ENCODE peak calls at places on chromosomes 7 and 10, in ten cellular contexts. X, R, B, D, U, Z, O, L, I and M are unnamed samples. For H3K9me3, the result is how much of the 10 kb centered on the place peaks cover.

GRCh38 chr10:369441-370221 is 234.4 kb downstream of the ZMYND11 start:
- DNase-seq in X (no peak), R (no peak), B (no peak), D (no peak), U (peak), Z (no peak), O (no peak), L (no peak), I (no peak), M (no peak)

GRCh38 chr10:85934586-85934985 is 432.0 kb downstream of the GRID1 start:
- DNase-seq in X (no peak), R (no peak), B (no peak), D (no peak), U (no peak), Z (no peak), O (no peak), L (no peak), I (no peak), M (no peak)

GRCh38 chr7:47377741-47378140 is 204.2 kb downstream of the TNS3 start:
- DNase-seq in X (no peak), R (no peak), B (no peak), D (no peak), U (no peak), Z (no peak), O (no peak), L (no peak), I (no peak), M (no peak)

GRCh38 chr10:64648915-64649314 is 1127.7 kb downstream of the REEP3 start:
- DNase-seq in X (no peak), R (peak), B (no peak), D (peak), U (no peak), Z (no peak), O (no peak), L (no peak), I (no peak), M (no peak)

GRCh38 chr7:30459591-30460245 is 18.9 kb downstream of the NOD1 start:
- DNase-seq in X (no peak), R (no peak), B (no peak), D (peak), U (peak), Z (no peak), O (no peak), L (no peak), I (no peak), M (no peak)

GRCh38 chr10:11255796-11256444 is 238.2 kb downstream of the CELF2 start:
- DNase-seq in X (no peak), R (no peak), B (no peak), D (no peak), U (no peak), Z (no peak), O (no peak), L (no peak), I (no peak), M (no peak)

GRCh38 chr10:123395906-123396305 is 241.7 kb downstream of the BUB3 start:
- DNase-seq in X (no peak), R (no peak), B (no peak), D (no peak), U (no peak), Z (no peak), O (no peak), L (no peak), I (no peak), M (no peak)

GRCh38 chr10:70780772-70781171 is 4.4 kb downstream of the TBATA start:
- DNase-seq in X (no peak), R (no peak), B (no peak), D (no peak), U (no peak), Z (no peak), O (no peak), L (no peak), I (no peak), M (no peak)

GRCh38 chr7:5351508-5352265 is 68.9 kb downstream of the SLC29A4 start:
- DNase-seq in X (no peak), R (peak), B (no peak), D (no peak), U (no peak), Z (no peak), O (no peak), L (no peak), I (no peak), M (no peak)

GRCh38 chr10:64430690-64431323 is 909.6 kb downstream of the REEP3 start:
- DNase-seq in X (no peak), R (peak), B (no peak), D (peak), U (peak), Z (peak), O (no peak), L (no peak), I (peak), M (no peak)

GRCh38 chr7:2729893-2730716 is 42.1 kb downstream of the AMZ1 start:
- DNase-seq in X (peak), R (no peak), B (no peak), D (no peak), U (no peak), Z (no peak), O (no peak), L (no peak), I (no peak), M (no peak)

GRCh38 chr7:105677395-105677701 is 96.1 kb upstream of the EFCAB10 start:
- DNase-seq in X (no peak), R (no peak), B (no peak), D (no peak), U (no peak), Z (no peak), O (no peak), L (no peak), I (no peak), M (no peak)

GRCh38 chr7:24566274-24566673 is 7.0 kb upstream of the PALS2 start:
- DNase-seq in X (no peak), R (no peak), B (no peak), D (no peak), U (no peak), Z (no peak), O (no peak), L (no peak), I (no peak), M (no peak)

GRCh38 chr10:32054087-32054486 is 2.1 kb downstream of the KIF5B start:
- DNase-seq in X (no peak), R (peak), B (no peak), D (peak), U (peak), Z (no peak), O (no peak), L (no peak), I (peak), M (no peak)

GRCh38 chr10:80528185-80528700 is 9.5 kb upstream of the SH2D4B start:
- DNase-seq in X (no peak), R (no peak), B (no peak), D (no peak), U (no peak), Z (no peak), O (no peak), L (no peak), I (no peak), M (no peak)

GRCh38 chr7:7554647-7555575 is 11.8 kb upstream of the MIOS start:
- DNase-seq in X (no peak), R (no peak), B (no peak), D (no peak), U (no peak), Z (no peak), O (no peak), L (no peak), I (no peak), M (no peak)

GRCh38 chr10:15486404-15486803 is 115.3 kb upstream of the FAM171A1 start:
- DNase-seq in X (no peak), R (no peak), B (no peak), D (no peak), U (peak), Z (no peak), O (no peak), L (no peak), I (no peak), M (no peak)

GRCh38 chr10:30820282-30820991 is 190.9 kb upstream of the LYZL2 start:
- DNase-seq in X (no peak), R (no peak), B (no peak), D (no peak), U (peak), Z (no peak), O (no peak), L (no peak), I (no peak), M (no peak)

GRCh38 chr10:75281980-75282379 is 46.2 kb upstream of the COMTD1 start:
- DNase-seq in X (no peak), R (no peak), B (no peak), D (no peak), U (no peak), Z (no peak), O (no peak), L (peak), I (no peak), M (no peak)

GRCh38 chr10:29667191-29667590 is 32.4 kb upstream of the SVIL start:
- DNase-seq in X (no peak), R (peak), B (no peak), D (no peak), U (no peak), Z (no peak), O (no peak), L (no peak), I (no peak), M (no peak)

GRCh38 chr7:28573751-28574295 is 161.5 kb downstream of the CREB5 start:
- DNase-seq in X (no peak), R (no peak), B (no peak), D (no peak), U (peak), Z (no peak), O (no peak), L (no peak), I (no peak), M (no peak)

GRCh38 chr10:102280397-102281015 is 35.2 kb downstream of the GBF1 start:
- DNase-seq in X (no peak), R (no peak), B (no peak), D (no peak), U (peak), Z (no peak), O (no peak), L (no peak), I (no peak), M (no peak)

GRCh38 chr10:58280982-58281752 is 12.2 kb downstream of the CISD1 start:
- DNase-seq in X (no peak), R (no peak), B (no peak), D (no peak), U (no peak), Z (no peak), O (no peak), L (no peak), I (no peak), M (no peak)

GRCh38 chr7:90312745-90313144 is 8.4 kb downstream of the FAM237B start:
- DNase-seq in X (no peak), R (peak), B (no peak), D (no peak), U (peak), Z (no peak), O (peak), L (no peak), I (no peak), M (no peak)

GRCh38 chr7:77995717-77996116 is 197.1 kb downstream of the PHTF2 start:
- DNase-seq in X (no peak), R (peak), B (no peak), D (peak), U (no peak), Z (no peak), O (no peak), L (no peak), I (no peak), M (no peak)

GRCh38 chr10:96645191-96645721 is 58.4 kb upstream of the TM9SF3 start:
- DNase-seq in X (peak), R (no peak), B (no peak), D (no peak), U (no peak), Z (no peak), O (no peak), L (no peak), I (no peak), M (no peak)

GRCh38 chr10:7391748-7392147 is 19.1 kb downstream of the SFMBT2 start:
- DNase-seq in X (no peak), R (no peak), B (no peak), D (no peak), U (no peak), Z (no peak), O (no peak), L (no peak), I (no peak), M (no peak)

GRCh38 chr10:102066421-102067068 is 1.4 kb downstream of the HPS6 start:
- DNase-seq in X (no peak), R (no peak), B (no peak), D (no peak), U (no peak), Z (no peak), O (no peak), L (no peak), I (no peak), M (no peak)

GRCh38 chr10:131315343-131315742 is 3.8 kb upstream of the TCERG1L start:
- DNase-seq in X (no peak), R (no peak), B (no peak), D (no peak), U (peak), Z (no peak), O (no peak), L (no peak), I (no peak), M (no peak)

GRCh38 chr10:6576326-6576725 is 3.8 kb downstream of the PRKCQ start:
- DNase-seq in X (no peak), R (no peak), B (no peak), D (no peak), U (no peak), Z (no peak), O (peak), L (no peak), I (no peak), M (no peak)

GRCh38 chr7:93690021-93690420 is 115.5 kb upstream of the CALCR start:
- DNase-seq in X (no peak), R (peak), B (no peak), D (no peak), U (no peak), Z (no peak), O (no peak), L (no peak), I (peak), M (no peak)

GRCh38 chr10:43252166-43252784 is 14.6 kb downstream of the RASGEF1A start:
- DNase-seq in X (no peak), R (no peak), B (peak), D (no peak), U (no peak), Z (no peak), O (no peak), L (peak), I (no peak), M (no peak)

GRCh38 chr7:74092964-74093339 is 9.3 kb downstream of the LIMK1 start:
- DNase-seq in X (peak), R (no peak), B (no peak), D (no peak), U (peak), Z (no peak), O (no peak), L (no peak), I (no peak), M (no peak)

GRCh38 chr7:110347091-110347490 is 743.8 kb upstream of the LRRN3 start:
- DNase-seq in X (no peak), R (no peak), B (no peak), D (no peak), U (no peak), Z (no peak), O (no peak), L (no peak), I (no peak), M (no peak)

GRCh38 chr7:39299695-39300094 is 266.5 kb upstream of the YAE1 start:
- DNase-seq in X (no peak), R (no peak), B (no peak), D (no peak), U (no peak), Z (no peak), O (no peak), L (no peak), I (no peak), M (no peak)

GRCh38 chr10:10796061-10796773 is 221.5 kb upstream of the CELF2 start:
- DNase-seq in X (no peak), R (no peak), B (no peak), D (no peak), U (peak), Z (no peak), O (no peak), L (no peak), I (no peak), M (no peak)

GRCh38 chr10:132833421-132834111 is 47.6 kb upstream of the NKX6-2 start:
- DNase-seq in X (no peak), R (no peak), B (no peak), D (no peak), U (no peak), Z (no peak), O (no peak), L (no peak), I (no peak), M (no peak)

GRCh38 chr7:157658851-157659412 is 322.1 kb downstream of the DNAJB6 start:
- DNase-seq in X (no peak), R (no peak), B (no peak), D (no peak), U (no peak), Z (no peak), O (no peak), L (no peak), I (no peak), M (no peak)
- H3K9me3 ChIP-seq in X (under half), R (under half), B (under half), D (under half), U (under half), Z (under half), O (under half), L (under half), I (under half), M (under half)

GRCh38 chr7:159141660-159142059 is 3.0 kb downstream of the VIPR2 start:
- DNase-seq in X (no peak), R (peak), B (no peak), D (no peak), U (no peak), Z (no peak), O (no peak), L (no peak), I (no peak), M (no peak)

GRCh38 chr7:159139639-159140038 is 5.0 kb downstream of the VIPR2 start:
- DNase-seq in X (no peak), R (no peak), B (no peak), D (no peak), U (no peak), Z (no peak), O (no peak), L (no peak), I (no peak), M (no peak)

GRCh38 chr7:159141159-159141558 is 3.5 kb downstream of the VIPR2 start:
- DNase-seq in X (no peak), R (peak), B (no peak), D (no peak), U (no peak), Z (no peak), O (no peak), L (no peak), I (no peak), M (no peak)

GRCh38 chr7:159139202-159139601 is 5.5 kb downstream of the VIPR2 start:
- DNase-seq in X (no peak), R (no peak), B (no peak), D (no peak), U (no peak), Z (no peak), O (no peak), L (no peak), I (no peak), M (no peak)

DNA sequence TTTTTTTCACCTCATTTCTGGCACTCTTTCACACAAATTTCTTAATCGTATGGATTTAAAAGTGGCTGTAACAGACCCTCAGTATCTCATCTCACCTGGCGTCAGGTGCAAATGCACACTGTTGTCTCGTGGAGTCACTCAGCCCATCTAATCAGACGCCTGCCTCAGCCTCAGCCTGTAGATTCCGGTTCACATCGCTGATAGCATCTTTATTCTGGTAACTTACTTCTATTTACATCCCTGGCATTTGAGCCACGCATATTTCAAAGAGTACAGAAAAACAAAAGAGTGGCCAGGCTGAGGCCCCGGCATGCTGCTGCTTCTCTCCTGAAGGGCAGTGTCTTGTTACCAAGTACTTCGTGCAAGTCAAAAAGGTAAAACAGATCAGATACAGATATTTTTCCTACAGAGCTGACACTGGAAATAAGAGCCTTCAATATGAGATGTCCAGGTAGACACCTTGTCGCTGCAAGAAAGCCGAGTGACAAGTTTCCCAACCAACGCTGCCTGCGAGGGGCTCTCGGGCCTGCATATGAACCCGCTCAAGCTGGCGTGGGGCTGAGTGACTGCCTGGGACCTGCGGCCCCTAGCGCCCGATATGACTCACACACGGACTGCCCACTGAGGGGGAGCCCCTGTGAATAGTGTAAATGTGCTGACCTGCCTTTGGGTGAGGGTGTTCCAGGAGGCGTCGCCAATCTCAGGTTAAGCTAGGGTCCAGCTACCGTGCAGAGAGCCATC is 4.3 kb downstream of the VIPR2 start:
- DNase-seq in X (no peak), R (no peak), B (no peak), D (no peak), U (no peak), Z (no peak), O (no peak), L (no peak), I (no peak), M (no peak)
- H3K9me3 ChIP-seq in X (under half), R (under half), B (under half), D (under half), U (under half), Z (under half), O (under half), L (under half), I (under half), M (under half)

GRCh38 chr10:95116869-95117269 is 47.6 kb upstream of the CYP2C8 start:
- DNase-seq in X (no peak), R (no peak), B (no peak), D (no peak), U (no peak), Z (no peak), O (no peak), L (no peak), I (no peak), M (no peak)

GRCh38 chr10:95125582-95125981 is 56.3 kb upstream of the CYP2C8 start:
- DNase-seq in X (no peak), R (no peak), B (no peak), D (no peak), U (no peak), Z (no peak), O (no peak), L (no peak), I (no peak), M (no peak)

DNA sequence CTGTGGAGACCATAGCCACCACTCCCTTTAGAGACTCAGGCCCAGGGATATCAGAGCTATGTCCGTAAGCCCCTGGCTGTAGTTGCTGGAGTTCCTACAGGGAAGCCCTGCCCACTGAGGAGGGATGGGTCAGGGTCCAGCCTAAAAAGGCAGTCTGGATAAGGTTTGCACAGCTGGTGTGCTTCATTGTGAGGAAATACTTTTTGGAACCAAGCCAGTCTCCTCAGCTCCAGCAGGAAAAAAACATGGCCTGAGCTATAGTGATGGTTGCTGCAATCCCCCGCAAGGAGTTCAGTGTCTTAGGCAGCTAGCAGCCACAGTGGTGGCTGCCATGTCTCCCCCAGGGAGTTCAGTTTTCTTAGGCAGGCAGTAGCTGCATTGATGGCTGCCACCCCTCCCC is 52.6 kb upstream of the CYP2C8 start:
- DNase-seq in X (no peak), R (no peak), B (no peak), D (no peak), U (peak), Z (no peak), O (no peak), L (peak), I (no peak), M (no peak)
- H3K9me3 ChIP-seq in X (under half), R (under half), B (under half), D (under half), U (under half), Z (under half), O (under half), L (under half), I (under half), M (under half)

DNA sequence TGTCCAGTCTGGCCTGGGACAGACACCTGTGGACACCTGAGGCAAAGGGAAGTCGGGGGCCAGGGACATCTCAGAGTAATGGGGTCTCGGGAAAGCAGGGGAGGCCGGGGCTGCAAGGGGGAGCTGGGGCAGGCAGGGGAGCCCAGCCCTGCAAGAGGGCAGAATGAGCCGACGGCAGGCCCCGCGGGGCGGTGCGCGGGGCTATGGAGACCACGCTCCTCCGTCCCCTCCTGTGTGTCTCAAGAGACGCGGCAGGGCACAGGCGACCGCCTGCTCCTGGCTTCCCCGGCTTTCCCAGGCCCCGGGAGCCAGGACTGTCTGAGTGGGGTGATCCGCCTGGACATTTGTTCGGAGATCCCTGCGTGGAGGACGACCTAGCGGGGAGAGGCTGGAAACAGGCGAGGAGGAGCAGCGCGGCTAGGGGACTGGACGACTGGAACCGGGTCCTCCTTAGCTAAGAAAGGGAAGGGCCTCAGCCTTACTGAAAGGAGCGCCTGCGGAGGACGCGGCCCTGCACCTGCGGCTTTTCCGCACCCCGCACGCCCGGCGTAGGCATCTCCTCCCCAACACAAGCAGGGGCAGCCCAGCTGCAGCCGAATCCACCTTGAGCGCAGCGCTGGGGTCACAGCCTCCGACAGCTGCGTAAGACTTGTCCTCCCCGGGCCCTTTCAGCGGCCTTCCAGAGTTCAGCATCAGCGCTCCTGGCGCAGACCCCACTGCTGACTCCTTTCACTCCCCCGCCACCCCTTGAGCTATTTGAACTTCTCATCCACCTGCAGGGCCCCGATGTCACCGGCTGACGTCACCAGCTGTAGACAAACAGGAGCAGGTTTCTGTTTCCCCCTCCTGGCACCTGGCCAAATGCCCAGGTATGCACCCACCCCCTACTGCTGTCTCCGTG is 176.4 kb downstream of the ZNF248 start:
- DNase-seq in X (no peak), R (no peak), B (no peak), D (no peak), U (no peak), Z (no peak), O (no peak), L (no peak), I (no peak), M (no peak)
- H3K9me3 ChIP-seq in X (under half), R (under half), B (under half), D (under half), U (under half), Z (under half), O (under half), L (under half), I (under half), M (under half)